ENCODE peak calls at places on chromosome 14, in four cellular contexts. Q is ascending aorta, K is body of pancreas, Z is heart left ventricle. B is an unnamed sample.

GRCh38 chr14:84340938-84341337 is 1189.0 kb upstream of the FLRT2 start:
- DNase-seq in Q (no peak), K (no peak), Z (no peak), B (no peak)

GRCh38 chr14:68756071-68756481 is 36.8 kb downstream of the ZFP36L1 start:
- DNase-seq in Q (no peak), K (no peak), Z (no peak), B (no peak)

GRCh38 chr14:87529081-87529480 is 463.9 kb downstream of the GALC start:
- DNase-seq in Q (no peak), K (no peak), Z (no peak), B (no peak)

GRCh38 chr14:42002139-42002538 is 395.5 kb downstream of the LRFN5 start:
- DNase-seq in Q (no peak), K (no peak), Z (no peak), B (no peak)

GRCh38 chr14:66857867-66858266 is 331.4 kb upstream of the GARIN2 start:
- DNase-seq in Q (no peak), K (no peak), Z (no peak), B (no peak)

GRCh38 chr14:23916446-23916845 is 37.1 kb upstream of the DHRS4 start:
- DNase-seq in Q (no peak), K (no peak), Z (no peak), B (no peak)

GRCh38 chr14:76924363-76925151 is 98.3 kb downstream of the LRRC74A start:
- DNase-seq in Q (no peak), K (no peak), Z (no peak), B (no peak)

GRCh38 chr14:84797326-84797725 is 732.6 kb upstream of the FLRT2 start:
- DNase-seq in Q (no peak), K (no peak), Z (no peak), B (no peak)

GRCh38 chr14:51780006-51780692 is 80.3 kb upstream of the GNG2 start:
- DNase-seq in Q (peak; percentile 87), K (peak; percentile 78), Z (peak; percentile 54), B (peak; percentile 6)

GRCh38 chr14:67940894-67941455 is 121.4 kb downstream of the RAD51B start:
- DNase-seq in Q (no peak), K (no peak), Z (no peak), B (peak; percentile 75)

GRCh38 chr14:69133206-69134125 is 19.5 kb downstream of the DCAF5 start:
- DNase-seq in Q (no peak), K (peak; percentile 44), Z (no peak), B (no peak)

GRCh38 chr14:80930836-80931389 is 10.6 kb downstream of the CEP128 start:
- DNase-seq in Q (no peak), K (no peak), Z (no peak), B (no peak)

GRCh38 chr14:68779761-68780323 is 13.0 kb downstream of the ZFP36L1 start:
- DNase-seq in Q (peak; percentile 81), K (peak; percentile 11), Z (no peak), B (no peak)

GRCh38 chr14:87613856-87614255 is 379.1 kb downstream of the GALC start:
- DNase-seq in Q (no peak), K (no peak), Z (no peak), B (no peak)

GRCh38 chr14:91225025-91225424 is 19.5 kb downstream of the GPR68 start:
- DNase-seq in Q (no peak), K (no peak), Z (no peak), B (no peak)

GRCh38 chr14:53786045-53786444 is 170.6 kb downstream of the BMP4 start:
- DNase-seq in Q (no peak), K (no peak), Z (no peak), B (no peak)

GRCh38 chr14:55807059-55807499 is 227.1 kb downstream of the KTN1 start:
- DNase-seq in Q (peak; percentile 84), K (peak; percentile 90), Z (peak; percentile 86), B (peak; percentile 50)

GRCh38 chr14:85702937-85703336 is 173.0 kb downstream of the FLRT2 start:
- DNase-seq in Q (no peak), K (no peak), Z (no peak), B (no peak)

GRCh38 chr14:31297701-31298344 is 90.2 kb upstream of the HECTD1 start:
- DNase-seq in Q (no peak), K (no peak), Z (no peak), B (no peak)

GRCh38 chr14:24052656-24053547 is 1.1 kb downstream of the CARMIL3 start:
- DNase-seq in Q (peak; percentile 58), K (no peak), Z (no peak), B (no peak)

GRCh38 chr14:63045234-63045611 is at the start of gene KCNH5:
- DNase-seq in Q (no peak), K (no peak), Z (peak; percentile 10), B (no peak)

GRCh38 chr14:37591941-37592287 is 3.1 kb downstream of the FOXA1 start:
- DNase-seq in Q (no peak), K (no peak), Z (no peak), B (no peak)

GRCh38 chr14:55609681-55610080 is 29.7 kb downstream of the KTN1 start:
- DNase-seq in Q (no peak), K (no peak), Z (no peak), B (no peak)

GRCh38 chr14:92397140-92397815 is 74.3 kb downstream of the SLC24A4 start:
- DNase-seq in Q (no peak), K (no peak), Z (no peak), B (no peak)

GRCh38 chr14:89773644-89774316 is 180.8 kb downstream of the EFCAB11 start:
- DNase-seq in Q (no peak), K (peak; percentile 22), Z (no peak), B (no peak)

GRCh38 chr14:103997391-103997790 is 55.1 kb upstream of the RD3L start:
- DNase-seq in Q (no peak), K (no peak), Z (no peak), B (no peak)

GRCh38 chr14:90388437-90388836 is 8.4 kb upstream of the CALM1 start:
- DNase-seq in Q (no peak), K (peak; percentile 61), Z (no peak), B (no peak)

GRCh38 chr14:33484264-33484663 is 466.6 kb downstream of the EGLN3 start:
- DNase-seq in Q (no peak), K (no peak), Z (no peak), B (no peak)

GRCh38 chr14:103207404-103208072 is 84.3 kb downstream of the TNFAIP2 start:
- DNase-seq in Q (no peak), K (no peak), Z (no peak), B (no peak)

GRCh38 chr14:101821528-101821927 is 60.0 kb downstream of the PPP2R5C start:
- DNase-seq in Q (no peak), K (no peak), Z (no peak), B (no peak)

GRCh38 chr14:73386342-73386741 is 72.0 kb downstream of the NUMB start:
- DNase-seq in Q (no peak), K (no peak), Z (no peak), B (no peak)

GRCh38 chr14:71166434-71166833 is 259.2 kb downstream of the PCNX1 start:
- DNase-seq in Q (no peak), K (no peak), Z (no peak), B (peak; percentile 18)

GRCh38 chr14:39492267-39492666 is 60.0 kb upstream of the FBXO33 start:
- DNase-seq in Q (no peak), K (no peak), Z (no peak), B (no peak)

GRCh38 chr14:39267592-39268112 is 33.9 kb downstream of the MIA2 start:
- DNase-seq in Q (no peak), K (no peak), Z (no peak), B (no peak)

GRCh38 chr14:93759781-93760307 is 28.4 kb downstream of the PRIMA1 start:
- DNase-seq in Q (peak; percentile 84), K (no peak), Z (peak; percentile 28), B (peak; percentile 22)

GRCh38 chr14:90968025-90968424 is 92.4 kb downstream of the RPS6KA5 start:
- DNase-seq in Q (no peak), K (no peak), Z (no peak), B (no peak)

GRCh38 chr14:94345344-94346072 is 22.4 kb upstream of the SERPINA6 start:
- DNase-seq in Q (no peak), K (no peak), Z (no peak), B (no peak)

GRCh38 chr14:92470215-92470614 is 43.4 kb upstream of the RIN3 start:
- DNase-seq in Q (no peak), K (no peak), Z (no peak), B (no peak)

GRCh38 chr14:75449703-75450102 is 21.9 kb downstream of the JDP2 start:
- DNase-seq in Q (no peak), K (no peak), Z (no peak), B (peak; percentile 63)

GRCh38 chr14:49853572-49854375 is 1.2 kb upstream of the NEMF start:
- DNase-seq in Q (peak; percentile 87), K (peak; percentile 76), Z (peak; percentile 62), B (no peak)
- H3K4me3 ChIP-seq in Q (peak overlapping the region; percentile 81), K (no peak overlapping the region), Z (peak overlapping the region; percentile 97), B (no peak overlapping the region)

DNA sequence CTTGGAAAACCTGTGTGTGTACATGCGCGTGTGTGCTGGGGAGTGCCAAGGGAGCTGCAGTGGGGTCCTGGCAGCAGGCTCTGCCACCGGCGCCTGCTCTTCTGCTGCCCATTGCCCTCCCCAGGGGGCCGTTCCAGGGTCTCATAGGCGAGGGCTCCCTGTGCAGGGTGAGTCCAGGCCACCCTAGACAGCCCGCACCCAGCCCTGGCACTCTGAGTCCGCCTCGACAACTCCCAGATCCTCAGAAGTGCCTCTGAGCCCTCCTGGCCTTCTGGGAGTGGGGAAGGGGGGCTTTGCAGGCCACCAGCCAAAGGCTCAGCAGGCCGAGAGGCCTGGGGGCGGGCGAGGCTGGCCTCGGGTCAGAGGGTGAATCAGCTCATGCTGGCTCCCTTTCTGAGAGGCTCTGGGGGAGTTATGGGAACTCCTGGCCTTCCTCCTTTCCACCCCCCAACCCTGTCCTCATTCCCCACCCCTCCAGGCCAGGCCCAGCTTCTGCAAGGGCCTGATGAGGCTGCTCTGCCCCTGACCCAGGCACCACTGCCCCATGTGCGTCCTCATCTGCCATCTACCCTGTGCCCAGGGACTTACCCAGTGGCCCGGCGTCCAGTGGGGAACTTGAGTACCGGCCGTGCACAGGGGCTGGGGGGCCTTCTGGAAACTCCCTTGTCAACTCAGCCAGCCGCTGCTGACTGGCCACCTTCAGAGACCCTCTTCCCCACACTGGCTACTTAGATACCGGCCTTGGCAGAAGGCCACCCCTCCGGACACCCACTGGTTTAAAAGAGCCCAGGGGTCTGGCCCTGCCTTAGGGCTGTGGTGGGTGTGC is 2.1 kb upstream of the TEDC1 start:
- DNase-seq in Q (no peak), K (no peak), Z (peak; percentile 20), B (no peak)
- H3K4me3 ChIP-seq in Q (peak overlapping the region; percentile 67), K (no peak overlapping the region), Z (peak overlapping the region; percentile 66), B (peak overlapping the region; percentile 73)

GRCh38 chr14:96901227-96901626 is 104.0 kb downstream of the VRK1 start:
- DNase-seq in Q (no peak), K (no peak), Z (no peak), B (peak; percentile 0)
- H3K4me3 ChIP-seq in Q (no peak overlapping the region), K (no peak overlapping the region), Z (no peak overlapping the region), B (no peak overlapping the region)

GRCh38 chr14:58639842-58640484 is 2.2 kb downstream of the DACT1 start:
- DNase-seq in Q (peak; percentile 76), K (no peak), Z (peak; percentile 49), B (peak; percentile 40)
- H3K4me3 ChIP-seq in Q (peak overlapping the region; percentile 95), K (no peak overlapping the region), Z (peak overlapping the region; percentile 63), B (no peak overlapping the region)

B was measured in LNCaP clone FGC.